ENCODE peak calls at places on chromosomes 4 and X, in four cellular contexts. O is mammary epithelial cell, A is B cell, D is foreskin keratinocyte. Z is an unnamed sample.

GRCh38 chr4:140151700-140152014 is 2.3 kb downstream of the MAML3 start:
- DNase-seq in O (peak; percentile 79), D (peak; percentile 87), A (peak; percentile 64), Z (peak; percentile 65)

GRCh38 chr4:140061883-140062282 is 92.1 kb downstream of the MAML3 start:
- DNase-seq in D (no peak), O (peak; percentile 45), A (no peak), Z (no peak)

GRCh38 chr4:83917572-83917971 is 381.7 kb downstream of the GPAT3 start:
- DNase-seq in D (peak; percentile 16), A (no peak), O (peak; percentile 8), Z (no peak)

GRCh38 chrX:149365061-149365460 is 140.0 kb downstream of the IDS start:
- DNase-seq in O (peak; percentile 8), D (no peak), A (no peak), Z (no peak)

GRCh38 chr4:87046111-87046510 is 111.3 kb downstream of the AFF1 start:
- DNase-seq in O (no peak), A (no peak), D (no peak), Z (no peak)

GRCh38 chr4:174874898-174875297 is 43.3 kb upstream of the ADAM29 start:
- DNase-seq in D (no peak), A (no peak), O (no peak), Z (no peak)

GRCh38 chrX:107135076-107135964 is 16.7 kb upstream of the RBM41 start:
- DNase-seq in A (no peak), D (peak; percentile 63), O (peak; percentile 61), Z (no peak)

GRCh38 chr4:124931050-124931449 is 218.5 kb upstream of the ANKRD50 start:
- DNase-seq in A (no peak), O (no peak), D (no peak), Z (no peak)

GRCh38 chr4:173929921-173930320 is 353.5 kb downstream of the FBXO8 start:
- DNase-seq in D (no peak), A (no peak), O (no peak), Z (no peak)

GRCh38 chrX:45621356-45622041 is 420.8 kb upstream of the DIPK2B start:
- DNase-seq in D (peak; percentile 95), A (no peak), O (peak; percentile 96), Z (no peak)

GRCh38 chrX:73832319-73832718 is 269.3 kb downstream of the CHIC1 start:
- DNase-seq in A (no peak), O (no peak), D (no peak), Z (no peak)

GRCh38 chrX:108834036-108834435 is 97.7 kb upstream of the IRS4 start:
- DNase-seq in D (no peak), A (no peak), O (no peak), Z (no peak)

GRCh38 chrX:85903692-85904471 is 143.5 kb downstream of the CHM start:
- DNase-seq in D (peak; percentile 38), O (peak; percentile 14), A (no peak), Z (no peak)

GRCh38 chr4:61580721-61581377 is 380.7 kb downstream of the ADGRL3 start:
- DNase-seq in O (peak; percentile 55), D (peak; percentile 65), A (no peak), Z (no peak)

GRCh38 chr4:10240691-10241090 is 124.1 kb upstream of the WDR1 start:
- DNase-seq in D (no peak), A (no peak), O (no peak), Z (no peak)

GRCh38 chrX:65034641-65035450 is 58.6 kb upstream of the ZC4H2 start:
- DNase-seq in D (peak; percentile 28), O (peak; percentile 66), A (peak; percentile 77), Z (peak; percentile 81)

GRCh38 chrX:17697191-17697590 is 40.1 kb upstream of the SCML1 start:
- DNase-seq in O (peak; percentile 39), A (no peak), D (no peak), Z (no peak)

GRCh38 chrX:155053656-155054055 is 17.3 kb downstream of the CMC4 start:
- DNase-seq in D (no peak), O (no peak), A (no peak), Z (no peak)

GRCh38 chr4:23022032-23022431 is 329.3 kb downstream of the GBA3 start:
- DNase-seq in O (peak; percentile 7), D (peak; percentile 82), A (no peak), Z (no peak)

GRCh38 chr4:158769175-158769831 is 477 bp downstream of the FNIP2 start:
- DNase-seq in D (peak; percentile 44), O (peak; percentile 52), A (no peak), Z (no peak)

GRCh38 chr4:53905935-53906377 is 158.4 kb downstream of the CHIC2 start:
- DNase-seq in O (peak; percentile 61), D (peak; percentile 59), A (no peak), Z (peak; percentile 7)

GRCh38 chr4:150007512-150007911 is 70.7 kb upstream of the DCLK2 start:
- DNase-seq in O (peak; percentile 30), A (no peak), D (peak; percentile 66), Z (no peak)

GRCh38 chr4:165651901-165652300 is 221.1 kb upstream of the TLL1 start:
- DNase-seq in O (no peak), A (no peak), D (no peak), Z (no peak)

GRCh38 chr4:173167793-173168395 is 717 bp upstream of the GALNT7 start:
- DNase-seq in A (peak; percentile 43), O (no peak), D (peak; percentile 60), Z (peak; percentile 31)

GRCh38 chr4:48331577-48332340 is 9.6 kb upstream of the SLAIN2 start:
- DNase-seq in D (peak; percentile 95), O (peak; percentile 87), A (no peak), Z (no peak)

GRCh38 chr4:186587416-186588018 is 32.1 kb upstream of the MTNR1A start:
- DNase-seq in O (no peak), A (peak; percentile 52), D (no peak), Z (peak; percentile 52)

GRCh38 chr4:113541933-113542332 is 219.6 kb downstream of the CAMK2D start:
- DNase-seq in D (no peak), A (no peak), O (no peak), Z (no peak)

GRCh38 chr4:1814453-1814852 is 21.4 kb downstream of the FGFR3 start:
- DNase-seq in O (no peak), D (no peak), A (no peak), Z (no peak)

GRCh38 chrX:143340190-143340589 is 177.1 kb downstream of the SPANXN3 start:
- DNase-seq in O (no peak), D (no peak), A (no peak), Z (no peak)

GRCh38 chrX:130695931-130696330 is 207.1 kb downstream of the ENOX2 start:
- DNase-seq in D (no peak), A (no peak), O (no peak), Z (no peak)

GRCh38 chr4:61443813-61444510 is 243.8 kb downstream of the ADGRL3 start:
- DNase-seq in D (peak; percentile 84), A (no peak), O (peak; percentile 64), Z (no peak)

GRCh38 chr4:7040760-7041159 is 2.4 kb upstream of the TADA2B start:
- DNase-seq in A (no peak), O (no peak), D (no peak), Z (no peak)

GRCh38 chrX:66760648-66761047 is 121.8 kb upstream of the EDA2R start:
- DNase-seq in O (no peak), D (no peak), A (no peak), Z (no peak)

GRCh38 chr4:150140774-150141400 is 62.6 kb downstream of the DCLK2 start:
- DNase-seq in D (peak; percentile 77), O (peak; percentile 60), A (no peak), Z (no peak)

GRCh38 chr4:7901274-7901845 is 38.3 kb downstream of the AFAP1 start:
- DNase-seq in A (no peak), D (no peak), O (no peak), Z (no peak)

GRCh38 chr4:38873290-38873949 is 5.8 kb downstream of the FAM114A1 start:
- DNase-seq in D (no peak), O (no peak), A (no peak), Z (no peak)

GRCh38 chr4:107665001-107665400 is 55.0 kb downstream of the PAPSS1 start:
- DNase-seq in A (no peak), O (no peak), D (no peak), Z (no peak)

GRCh38 chr4:107669068-107669467 is 51.0 kb downstream of the PAPSS1 start:
- DNase-seq in O (no peak), D (no peak), A (no peak), Z (no peak)

DNA sequence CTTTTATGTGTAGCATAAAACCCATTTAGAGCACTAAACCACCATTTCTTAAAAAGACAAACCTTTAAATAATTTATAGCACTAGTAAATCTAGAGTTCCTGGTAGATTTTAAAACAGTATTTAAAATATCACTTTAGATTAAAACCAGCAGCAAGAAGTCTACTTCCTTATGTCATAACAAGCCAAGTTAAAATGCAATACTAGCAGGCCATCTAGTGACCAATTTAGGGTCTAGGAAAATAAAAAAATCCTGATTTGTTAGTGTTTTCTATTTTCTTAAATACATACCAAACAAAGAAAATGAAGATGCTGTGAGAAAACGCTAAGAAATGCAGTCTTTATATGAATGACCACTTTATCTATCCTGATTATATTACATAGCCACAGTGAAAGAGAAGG is 53.9 kb downstream of the PAPSS1 start:
- DNase-seq in O (no peak), A (no peak), D (no peak), Z (no peak)
- TF ChIP-seq CTCF in O (no peak), A (no peak), D (peak; percentile 40), Z (peak; percentile 34)

GRCh38 chrX:120301960-120302359 is 9.3 kb downstream of the TMEM255A start:
- DNase-seq in O (no peak), D (no peak), A (no peak), Z (no peak)
- TF ChIP-seq CTCF in O (no peak), D (no peak), A (no peak), Z (no peak)

DNA sequence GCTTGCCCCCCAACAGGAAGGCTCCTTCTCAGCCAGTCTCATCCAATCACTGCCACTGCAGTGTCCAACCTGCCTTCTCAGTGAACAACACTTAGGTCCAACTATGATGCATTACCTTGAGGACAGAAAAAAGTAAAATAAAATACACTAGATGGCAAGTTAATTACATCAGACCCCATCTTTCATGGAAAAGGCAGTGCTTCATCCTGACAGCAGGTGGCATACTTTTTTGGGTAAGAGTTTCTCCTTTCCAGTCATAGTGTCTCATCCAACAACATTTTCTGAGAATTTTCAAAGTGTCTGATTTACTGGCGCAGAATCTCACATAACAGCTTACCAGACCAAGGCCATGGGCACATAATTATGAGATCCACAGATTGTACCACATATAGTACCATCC is 1742.8 kb downstream of the PCDH7 start:
- DNase-seq in O (no peak), A (no peak), D (peak; percentile 26), Z (no peak)
- TF ChIP-seq CTCF in O (peak; percentile 61), A (no peak), D (peak; percentile 64), Z (peak; percentile 59)

GRCh38 chr4:178351185-178351584 is 908.9 kb upstream of the AGA start:
- DNase-seq in A (no peak), O (no peak), D (no peak), Z (no peak)

GRCh38 chr4:178356725-178357124 is 914.5 kb upstream of the AGA start:
- DNase-seq in D (no peak), O (no peak), A (no peak), Z (no peak)
- TF ChIP-seq CTCF in D (peak; percentile 10), O (no peak), A (no peak), Z (no peak)

GRCh38 chrX:6644411-6644810 is 109.5 kb upstream of the VCX3A start:
- DNase-seq in A (no peak), D (no peak), O (no peak), Z (no peak)
- TF ChIP-seq CTCF in A (no peak), D (peak; percentile 29), O (peak; percentile 43), Z (no peak)